ENCODE peak calls at places on chromosomes 3 and 15, in six cellular contexts. H, D, X, N, O and C are unnamed samples.

GRCh38 chr3:74789111-74789510 is 174.7 kb upstream of the CNTN3 start:
- DNase-seq in H (no peak), D (no peak), X (no peak), N (peak; percentile 1), O (no peak), C (no peak)

GRCh38 chr15:48559270-48559669 is 86.2 kb downstream of the FBN1 start:
- DNase-seq in H (no peak), D (no peak), X (no peak), N (peak; percentile 78), O (peak; percentile 53), C (peak; percentile 69)

GRCh38 chr3:66490984-66491383 is 9.8 kb downstream of the LRIG1 start:
- DNase-seq in H (no peak), D (no peak), X (no peak), N (no peak), O (no peak), C (no peak)

GRCh38 chr3:185225080-185225479 is 28.8 kb downstream of the EHHADH start:
- DNase-seq in H (no peak), D (no peak), X (no peak), N (no peak), O (no peak), C (no peak)

GRCh38 chr3:73513260-73513659 is 111.5 kb downstream of the PDZRN3 start:
- DNase-seq in H (peak; percentile 15), D (no peak), X (peak; percentile 64), N (no peak), O (no peak), C (no peak)

GRCh38 chr3:172846706-172847105 is 96.2 kb downstream of the ECT2 start:
- DNase-seq in H (no peak), D (no peak), X (no peak), N (no peak), O (no peak), C (no peak)

GRCh38 chr15:80266113-80266512 is 14.1 kb upstream of the CTXND1 start:
- DNase-seq in H (no peak), D (no peak), X (no peak), N (no peak), O (no peak), C (no peak)

GRCh38 chr15:68418611-68419161 is 13.3 kb downstream of the ITGA11 start:
- DNase-seq in H (no peak), D (no peak), X (peak; percentile 53), N (peak; percentile 92), O (no peak), C (peak; percentile 59)

GRCh38 chr3:109994853-109995252 is 657.5 kb upstream of the DPPA4 start:
- DNase-seq in H (no peak), D (no peak), X (peak; percentile 46), N (no peak), O (no peak), C (no peak)

GRCh38 chr15:41286665-41287333 is 45.6 kb downstream of the OIP5 start:
- DNase-seq in H (no peak), D (no peak), X (no peak), N (peak; percentile 29), O (peak; percentile 35), C (peak; percentile 29)

GRCh38 chr3:49813497-49814174 is at the start of gene UBA7:
- DNase-seq in H (no peak), D (peak; percentile 41), X (peak; percentile 61), N (peak; percentile 88), O (peak; percentile 88), C (peak; percentile 85)

GRCh38 chr3:146948161-146948560 is 343.0 kb upstream of the PLSCR5 start:
- DNase-seq in H (no peak), D (no peak), X (no peak), N (no peak), O (no peak), C (no peak)

GRCh38 chr3:142586803-142587406 is 8.4 kb upstream of the ATR start:
- DNase-seq in H (peak; percentile 37), D (no peak), X (peak; percentile 41), N (peak; percentile 85), O (peak; percentile 68), C (peak; percentile 80)

GRCh38 chr3:70982700-70983140 is 600.8 kb downstream of the FOXP1 start:
- DNase-seq in H (no peak), D (no peak), X (peak; percentile 51), N (peak; percentile 85), O (peak; percentile 60), C (peak; percentile 73)